ENCODE peak calls at places on chromosomes 7 and 10, in seven cellular contexts. G is PC-9, K is Caco-2, U is suprapubic skin, L is mucosa of descending colon, F is adrenal gland, P is gastrocnemius medialis. X is an unnamed sample.
A peak's percentile ranks its signal among the peaks of the same experiment; 100 is the strongest.

GRCh38 chr10:21078410-21079329 is 181.6 kb upstream of the NEBL start:
- DNase-seq in L (peak; percentile 78), G (peak; percentile 54), P (peak; percentile 27), U (no peak), K (peak; percentile 84), F (peak; percentile 85), X (peak; percentile 38)

GRCh38 chr10:49613160-49613881 is 516 bp upstream of the CHAT start:
- DNase-seq in P (no peak), G (no peak), K (no peak), U (peak; percentile 77), L (no peak), F (no peak), X (no peak)

GRCh38 chr7:110442386-110442837 is 648.5 kb upstream of the LRRN3 start:
- DNase-seq in G (peak; percentile 44), P (no peak), K (peak; percentile 71), U (no peak), F (peak; percentile 74), L (peak; percentile 36), X (no peak)

GRCh38 chr7:100476903-100477870 is 1.8 kb downstream of the TSC22D4 start:
- DNase-seq in F (no peak), P (no peak), K (no peak), U (no peak), G (no peak), L (peak; percentile 55), X (no peak)

GRCh38 chr10:1378473-1378872 is 322.3 kb downstream of the WDR37 start:
- DNase-seq in F (no peak), P (no peak), K (no peak), U (peak; percentile 26), L (no peak), G (no peak), X (no peak)

GRCh38 chr10:93437000-93437945 is 44.9 kb downstream of the MYOF start:
- DNase-seq in F (peak; percentile 86), U (peak; percentile 89), P (peak; percentile 87), G (peak; percentile 95), L (peak; percentile 49), K (peak; percentile 84), X (peak; percentile 69)

GRCh38 chr10:76117949-76118348 is 686.5 kb downstream of the LRMDA start:
- DNase-seq in P (no peak), L (no peak), G (peak; percentile 57), F (no peak), U (no peak), K (no peak), X (no peak)

GRCh38 chr7:66725843-66726242 is 14.7 kb upstream of the RABGEF1 start:
- DNase-seq in G (no peak), P (no peak), L (no peak), F (no peak), U (no peak), K (no peak), X (no peak)

GRCh38 chr10:118459642-118460193 is 117.6 kb upstream of the FAM204A start:
- DNase-seq in P (peak; percentile 28), U (no peak), G (no peak), K (peak; percentile 77), F (peak; percentile 81), L (peak; percentile 82), X (peak; percentile 19)

GRCh38 chr7:50477640-50478039 is 27.5 kb upstream of the FIGNL1 start:
- DNase-seq in F (no peak), K (peak; percentile 38), U (no peak), G (no peak), P (no peak), L (no peak), X (no peak)

GRCh38 chr10:77872151-77872946 is 54.2 kb downstream of the DLG5 start:
- DNase-seq in G (no peak), F (peak; percentile 89), K (no peak), U (no peak), L (no peak), P (peak; percentile 43), X (no peak)

GRCh38 chr10:71064413-71065118 is 147.8 kb upstream of the UNC5B start:
- DNase-seq in L (no peak), U (no peak), F (no peak), K (no peak), P (peak; percentile 50), G (no peak), X (peak; percentile 38)

GRCh38 chr10:3494131-3494878 is 290.7 kb downstream of the KLF6 start:
- DNase-seq in K (no peak), U (no peak), P (no peak), G (peak; percentile 75), F (no peak), L (no peak), X (no peak)

GRCh38 chr10:77417806-77418205 is 219.8 kb downstream of the KCNMA1 start:
- DNase-seq in P (no peak), G (no peak), L (no peak), K (no peak), F (no peak), U (no peak), X (no peak)

GRCh38 chr7:104943502-104944343 is 70.3 kb upstream of the KMT2E start:
- DNase-seq in U (no peak), F (peak; percentile 90), G (peak; percentile 48), L (peak; percentile 98), P (no peak), K (peak; percentile 13), X (peak; percentile 40)

GRCh38 chr7:104795616-104796398 is 218.2 kb upstream of the KMT2E start:
- DNase-seq in G (no peak), F (no peak), L (no peak), U (no peak), P (no peak), K (no peak), X (no peak)

GRCh38 chr7:140591178-140591902 is 49.3 kb downstream of the DENND2A start:
- DNase-seq in K (no peak), L (no peak), G (peak; percentile 85), P (no peak), U (no peak), F (no peak), X (no peak)

GRCh38 chr7:99928994-99929729 is at the start of gene GJC3:
- DNase-seq in F (peak; percentile 76), L (peak; percentile 45), K (peak; percentile 70), P (no peak), U (no peak), G (peak; percentile 58), X (peak; percentile 62)

GRCh38 chr7:115678049-115678982 is 352.2 kb downstream of the TFEC start:
- DNase-seq in L (peak; percentile 54), P (no peak), G (no peak), U (no peak), F (no peak), K (no peak), X (no peak)

GRCh38 chr7:107180378-107180777 is 11.6 kb downstream of the HBP1 start:
- DNase-seq in P (no peak), G (peak; percentile 57), K (no peak), F (peak; percentile 70), L (peak; percentile 50), U (no peak), X (no peak)

GRCh38 chr10:77531441-77532001 is 106.1 kb downstream of the KCNMA1 start:
- DNase-seq in F (peak; percentile 87), G (peak; percentile 79), K (no peak), U (no peak), L (no peak), P (peak; percentile 86), X (no peak)

GRCh38 chr7:23593706-23594105 is 3.5 kb upstream of the CCDC126 start:
- DNase-seq in L (no peak), U (no peak), F (no peak), G (no peak), K (no peak), P (no peak), X (no peak)

GRCh38 chr7:76244781-76245391 is 43.2 kb downstream of the SRRM3 start:
- DNase-seq in F (no peak), U (no peak), P (no peak), L (no peak), K (no peak), G (no peak), X (no peak)

GRCh38 chr7:72438491-72438890 is 26.4 kb upstream of the CALN1 start:
- DNase-seq in L (no peak), F (no peak), P (no peak), K (no peak), U (no peak), G (no peak), X (no peak)

DNA sequence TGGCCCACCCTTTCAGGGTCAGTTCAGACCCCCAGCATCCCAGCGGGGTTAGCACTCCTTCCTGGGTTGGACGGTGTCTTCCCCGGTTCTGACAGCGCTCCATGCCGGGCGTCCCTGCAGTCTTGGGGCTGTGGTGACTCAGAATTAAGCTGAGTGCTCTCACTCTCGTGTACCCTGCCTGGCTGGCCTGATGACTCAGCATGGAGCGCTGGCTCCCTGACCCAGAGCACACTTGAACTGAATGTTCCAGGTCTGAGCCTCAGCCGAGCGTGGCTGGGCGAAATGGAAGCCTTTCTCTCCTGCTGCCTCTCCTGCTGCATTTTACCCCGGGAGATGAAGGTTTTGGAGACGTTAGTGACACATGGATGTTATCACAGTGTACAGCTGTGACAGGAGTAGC is 7.1 kb downstream of the BAG3 start:
- DNase-seq in U (peak; percentile 86), G (peak; percentile 79), F (peak; percentile 97), K (no peak), L (peak; percentile 39), P (peak; percentile 94), X (peak; percentile 80)
- H3K4me1 ChIP-seq in U (peaks cover 78% of the 10 kb centered on the region), G (peaks cover 96% of the 10 kb centered on the region), F (peaks cover 81% of the 10 kb centered on the region), K (peaks cover 11% of the 10 kb centered on the region), L (peaks cover 18% of the 10 kb centered on the region), P (peaks cover 95% of the 10 kb centered on the region), X (peaks cover 100% of the 10 kb centered on the region)

GRCh38 chr10:5123886-5124285 is 29.7 kb downstream of the AKR1C3 start:
- DNase-seq in P (no peak), K (no peak), L (no peak), G (no peak), F (no peak), U (no peak), X (no peak)
- H3K9me3 ChIP-seq in P (no peaks in the 10 kb centered on the region), K (peaks cover 24% of the 10 kb centered on the region), L (no peaks in the 10 kb centered on the region), G (no peaks in the 10 kb centered on the region), F (no peaks in the 10 kb centered on the region), U (peaks cover 4% of the 10 kb centered on the region), X (peaks cover 27% of the 10 kb centered on the region)

GRCh38 chr7:121085922-121086321 is 97.4 kb downstream of the CPED1 start:
- DNase-seq in K (no peak), G (no peak), F (no peak), L (no peak), U (no peak), P (peak; percentile 23), X (no peak)
- H3K4me3 ChIP-seq in K (no peak overlapping the region), G (no peak overlapping the region), F (no peak overlapping the region), L (no peak overlapping the region), U (no peak overlapping the region), P (no peak overlapping the region), X (peak overlapping the region; percentile 39)

GRCh38 chr10:42650374-42650773 is 12.0 kb upstream of the ZNF33B start:
- DNase-seq in G (no peak), F (no peak), K (no peak), U (no peak), L (no peak), P (no peak), X (no peak)

GRCh38 chr10:42648512-42648911 is 10.1 kb upstream of the ZNF33B start:
- DNase-seq in L (no peak), U (no peak), P (no peak), G (no peak), K (no peak), F (no peak), X (no peak)

GRCh38 chr10:42652860-42653259 is 14.5 kb upstream of the ZNF33B start:
- DNase-seq in L (no peak), U (no peak), K (peak; percentile 66), P (no peak), F (no peak), G (no peak), X (no peak)

DNA sequence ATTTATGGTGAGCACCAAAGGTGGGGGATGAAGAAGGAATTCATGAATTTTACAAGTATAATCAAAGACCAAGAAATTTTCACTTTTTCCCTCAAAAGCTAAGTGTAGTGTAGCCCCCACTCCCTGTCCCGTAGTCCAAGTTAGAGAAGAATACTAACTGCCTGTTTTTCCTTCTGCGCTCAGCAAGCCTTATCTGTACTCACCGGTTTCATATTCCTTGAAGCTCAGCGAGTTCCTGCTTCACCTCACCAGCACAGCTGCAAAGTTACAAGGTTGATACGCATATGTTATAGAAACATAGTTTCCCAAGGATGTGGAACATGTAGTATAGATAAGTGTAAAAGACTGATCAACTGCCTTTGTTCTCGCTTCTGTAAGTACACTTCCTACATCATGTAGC is 16.0 kb upstream of the ZNF33B start:
- DNase-seq in P (no peak), F (no peak), L (no peak), G (no peak), K (no peak), U (no peak), X (no peak)
- H3K4me1 ChIP-seq in P (no peaks in the 10 kb centered on the region), F (no peaks in the 10 kb centered on the region), L (no peaks in the 10 kb centered on the region), G (no peaks in the 10 kb centered on the region), K (peaks cover 39% of the 10 kb centered on the region), U (no peaks in the 10 kb centered on the region), X (no peaks in the 10 kb centered on the region)

X was measured in left ventricle myocardium inferior.